ENCODE peak calls at places on chromosome 9, in six cellular contexts. U, M, P, H, N and K are unnamed samples.

GRCh38 chr9:137240321-137240840 is 706 bp upstream of the TUBB4B start:
- DNase-seq in U (peak), M (peak), P (no peak), H (peak), N (peak), K (peak)

GRCh38 chr9:127159949-127160610 is 37.6 kb upstream of the ANGPTL2 start:
- DNase-seq in U (no peak), M (no peak), P (no peak), H (no peak), N (peak), K (peak)

GRCh38 chr9:119811030-119811429 is 441.8 kb upstream of the BRINP1 start:
- DNase-seq in U (no peak), M (no peak), P (no peak), H (no peak), N (peak), K (no peak)

GRCh38 chr9:13110766-13111400 is 168.6 kb downstream of the MPDZ start:
- DNase-seq in U (no peak), M (peak), P (no peak), H (peak), N (peak), K (no peak)

GRCh38 chr9:138011951-138012500 is 134.4 kb downstream of the CACNA1B start:
- DNase-seq in U (no peak), M (no peak), P (peak), H (no peak), N (no peak), K (no peak)

GRCh38 chr9:122367779-122368460 is 2.9 kb upstream of the PTGS1 start:
- DNase-seq in U (no peak), M (no peak), P (peak), H (no peak), N (no peak), K (no peak)

GRCh38 chr9:36872641-36873040 is 161.4 kb downstream of the PAX5 start:
- DNase-seq in U (no peak), M (no peak), P (peak), H (no peak), N (no peak), K (no peak)

GRCh38 chr9:589723-590122 is 251.8 kb upstream of the DMRT1 start:
- DNase-seq in U (no peak), M (no peak), P (no peak), H (no peak), N (peak), K (no peak)

GRCh38 chr9:88721028-88721427 is 186.1 kb downstream of the NXNL2 start:
- DNase-seq in U (no peak), M (no peak), P (no peak), H (no peak), N (no peak), K (no peak)

GRCh38 chr9:70091553-70091952 is 47.9 kb downstream of the MAMDC2 start:
- DNase-seq in U (no peak), M (no peak), P (no peak), H (no peak), N (no peak), K (no peak)

GRCh38 chr9:85740821-85741111 is 988 bp downstream of the AGTPBP1 start:
- DNase-seq in U (no peak), M (no peak), P (no peak), H (no peak), N (no peak), K (no peak)

GRCh38 chr9:85741875-85742629 is at the start of gene AGTPBP1:
- DNase-seq in U (peak), M (peak), P (peak), H (peak), N (peak), K (peak)

GRCh38 chr9:85743290-85744128 is 1.8 kb upstream of the AGTPBP1 start:
- DNase-seq in U (no peak), M (peak), P (peak), H (no peak), N (peak), K (peak)

GRCh38 chr9:85741112-85741874 is 461 bp downstream of the AGTPBP1 start:
- DNase-seq in U (peak), M (peak), P (no peak), H (no peak), N (peak), K (peak)

GRCh38 chr9:85742630-85742928 is 825 bp upstream of the AGTPBP1 start:
- DNase-seq in U (peak), M (no peak), P (no peak), H (no peak), N (peak), K (no peak)
- H3K27ac ChIP-seq in U (peak), M (no peak), P (peak), H (peak), N (peak), K (peak)

GRCh38 chr9:77649109-77649812 is 1.1 kb upstream of the GNA14 start:
- DNase-seq in U (no peak), M (no peak), P (no peak), H (no peak), N (peak), K (no peak)

GRCh38 chr9:77651203-77651602 is 3.1 kb upstream of the GNA14 start:
- DNase-seq in U (no peak), M (no peak), P (no peak), H (no peak), N (no peak), K (no peak)

GRCh38 chr9:77647267-77647658 is 859 bp downstream of the GNA14 start:
- DNase-seq in U (no peak), M (no peak), P (no peak), H (no peak), N (no peak), K (no peak)

GRCh38 chr9:77647659-77648457 is at the start of gene GNA14:
- DNase-seq in U (no peak), M (peak), P (peak), H (peak), N (peak), K (peak)

DNA sequence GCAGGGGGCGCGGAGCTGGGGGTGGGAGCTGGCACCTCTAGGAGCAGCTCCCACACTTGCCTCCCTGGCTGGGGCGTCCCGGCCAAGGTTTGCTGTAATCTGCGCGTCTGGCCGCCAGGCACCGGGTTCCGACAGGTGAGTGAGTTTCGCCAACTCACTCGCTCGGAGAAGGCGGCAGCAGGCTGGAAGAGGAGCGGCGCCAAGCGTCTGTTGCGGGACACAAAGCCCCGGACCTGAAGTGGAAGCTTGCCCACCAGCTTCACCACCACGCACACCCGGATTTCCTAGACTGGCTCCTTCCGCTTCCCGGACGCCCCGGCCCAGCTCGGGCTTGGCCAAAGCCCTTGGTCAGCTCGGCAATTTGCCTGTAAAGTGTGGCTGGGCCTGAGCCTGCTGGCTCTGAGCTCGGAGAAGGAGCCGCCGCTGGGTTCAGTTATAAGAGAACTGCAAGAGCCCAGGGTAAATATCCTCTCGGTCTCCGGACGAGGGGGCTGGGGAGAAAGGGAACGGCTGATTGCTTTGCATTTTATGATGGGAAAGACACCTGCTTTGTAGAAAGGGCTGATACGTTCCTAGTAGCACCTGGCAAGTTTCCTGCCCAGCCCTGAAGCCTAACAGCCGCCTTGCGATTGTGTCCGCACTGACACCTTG is 461 bp upstream of the GNA14 start:
- DNase-seq in U (no peak), M (peak), P (peak), H (peak), N (peak), K (peak)
- H3K4me3 ChIP-seq in U (peak), M (peak), P (peak), H (peak), N (peak), K (peak)

GRCh38 chr9:128482186-128482585 is 22.3 kb upstream of the GLE1 start:
- DNase-seq in U (no peak), M (no peak), P (peak), H (no peak), N (no peak), K (peak)
- H3K27ac ChIP-seq in U (no peak), M (no peak), P (no peak), H (no peak), N (no peak), K (no peak)

GRCh38 chr9:133379153-133380086 is 3.3 kb downstream of the STKLD1 start:
- DNase-seq in U (no peak), M (peak), P (no peak), H (no peak), N (no peak), K (no peak)

GRCh38 chr9:133382507-133383141 is 6.5 kb downstream of the STKLD1 start:
- DNase-seq in U (no peak), M (peak), P (no peak), H (no peak), N (no peak), K (no peak)

GRCh38 chr9:133383438-133383837 is 7.3 kb downstream of the STKLD1 start:
- DNase-seq in U (no peak), M (no peak), P (no peak), H (no peak), N (no peak), K (no peak)

GRCh38 chr9:133378408-133378962 is 2.3 kb downstream of the STKLD1 start:
- DNase-seq in U (no peak), M (peak), P (no peak), H (no peak), N (no peak), K (no peak)

DNA sequence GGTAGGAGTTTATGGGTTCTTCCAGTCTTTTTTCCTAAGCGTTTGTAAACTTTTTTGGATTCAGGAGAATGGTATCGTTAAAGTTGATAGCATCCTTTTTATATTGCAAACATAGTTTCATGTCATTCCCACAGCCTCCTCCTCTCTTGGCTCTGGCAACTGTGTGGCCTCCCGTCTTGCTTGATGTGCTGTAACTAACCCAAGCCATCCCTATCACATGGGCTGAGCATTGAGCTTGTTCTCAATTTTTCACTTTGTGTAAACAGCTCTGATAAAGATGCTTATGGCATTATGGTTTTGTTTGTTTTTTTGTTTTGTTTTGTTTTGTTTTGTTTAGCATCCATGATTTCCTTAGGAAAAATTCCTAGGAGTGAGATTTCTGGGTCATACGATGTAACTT is 4.6 kb downstream of the STKLD1 start:
- DNase-seq in U (no peak), M (no peak), P (no peak), H (no peak), N (no peak), K (no peak)
- H3K4me3 ChIP-seq in U (no peak), M (no peak), P (no peak), H (no peak), N (no peak), K (no peak)

GRCh38 chr9:7984713-7985112 is 185.1 kb upstream of the DMAC1 start:
- DNase-seq in U (no peak), M (no peak), P (no peak), H (no peak), N (no peak), K (no peak)
- H3K27ac ChIP-seq in U (no peak), M (no peak), P (no peak), H (no peak), N (no peak), K (no peak)

GRCh38 chr9:5820425-5820824 is 12.5 kb downstream of the ERMP1 start:
- DNase-seq in U (no peak), M (no peak), P (no peak), H (no peak), N (no peak), K (no peak)

GRCh38 chr9:5815421-5815820 is 17.5 kb downstream of the ERMP1 start:
- DNase-seq in U (no peak), M (no peak), P (no peak), H (no peak), N (no peak), K (no peak)

GRCh38 chr9:5813837-5814236 is 19.1 kb downstream of the ERMP1 start:
- DNase-seq in U (no peak), M (no peak), P (no peak), H (no peak), N (no peak), K (no peak)

GRCh38 chr9:5818424-5819142 is 14.3 kb downstream of the ERMP1 start:
- DNase-seq in U (no peak), M (no peak), P (no peak), H (no peak), N (peak), K (no peak)

GRCh38 chr9:5817776-5818336 is 15.1 kb downstream of the ERMP1 start:
- DNase-seq in U (no peak), M (no peak), P (no peak), H (no peak), N (peak), K (no peak)
- H3K4me3 ChIP-seq in U (no peak), M (no peak), P (no peak), H (no peak), N (no peak), K (no peak)

DNA sequence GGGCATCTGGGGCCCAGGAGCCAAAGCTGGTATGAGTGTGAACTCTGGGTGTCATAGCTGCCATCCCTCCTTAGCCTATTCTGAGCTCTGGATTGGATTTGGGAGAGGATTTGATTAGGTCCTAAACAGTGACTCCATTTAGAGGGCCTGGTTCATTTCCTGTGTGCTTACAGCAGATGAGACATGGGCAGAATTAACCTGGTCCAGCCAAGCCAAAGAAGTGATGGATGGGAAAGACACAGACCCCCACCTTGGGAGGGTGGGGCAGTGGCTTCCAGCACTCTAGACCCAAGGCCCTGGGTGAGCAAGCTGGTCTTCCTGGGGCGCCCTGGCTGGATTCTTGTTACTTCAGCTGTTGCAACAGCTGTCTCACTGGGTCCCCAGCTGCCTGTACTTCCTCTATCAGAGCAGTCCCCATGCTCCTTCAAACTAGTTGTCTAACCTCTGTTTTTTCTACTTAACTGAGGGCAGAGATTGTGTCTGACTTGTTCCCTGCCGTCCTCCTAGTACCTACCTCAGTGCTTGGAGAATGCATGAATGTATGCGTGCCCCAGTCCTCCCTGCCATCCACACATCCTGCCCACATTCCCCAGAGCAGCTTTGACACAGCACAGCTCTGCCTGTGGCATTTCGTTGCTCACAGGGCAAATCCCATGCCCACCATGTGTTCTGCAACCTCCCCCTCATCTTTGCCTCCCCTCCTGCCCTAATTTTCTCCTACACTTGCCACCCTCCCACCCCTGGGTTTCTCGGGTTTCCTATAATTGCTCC is 115.9 kb downstream of the RGS3 start:
- DNase-seq in U (peak), M (peak), P (peak), H (no peak), N (peak), K (peak)
- H3K27ac ChIP-seq in U (peak), M (peak), P (peak), H (peak), N (peak), K (peak)

GRCh38 chr9:19085295-19085694 is 17.4 kb downstream of the HAUS6 start:
- DNase-seq in U (no peak), M (no peak), P (no peak), H (no peak), N (peak), K (no peak)
- H3K4me3 ChIP-seq in U (no peak), M (no peak), P (no peak), H (no peak), N (no peak), K (no peak)

DNA sequence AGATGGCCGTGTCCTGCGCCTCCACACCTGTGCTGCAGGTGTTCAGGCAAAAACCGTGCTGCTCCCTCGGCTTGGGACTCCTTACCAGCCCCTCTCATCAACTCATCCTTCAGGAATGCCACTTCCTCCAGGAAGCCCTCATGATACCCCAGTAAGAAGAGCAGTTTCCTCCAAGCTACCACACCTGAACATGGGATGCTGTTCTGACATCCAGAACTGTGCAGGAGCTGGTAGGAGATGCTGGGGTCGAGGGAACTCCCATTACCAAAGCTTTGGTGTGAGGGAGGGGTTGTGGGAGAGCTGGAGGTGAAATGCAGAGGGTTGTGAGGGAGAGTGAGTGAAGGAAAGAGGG is 18.9 kb downstream of the CARD19 start:
- DNase-seq in U (no peak), M (no peak), P (no peak), H (no peak), N (no peak), K (peak)
- H3K27ac ChIP-seq in U (no peak), M (no peak), P (peak), H (no peak), N (no peak), K (no peak)